ENCODE peak calls at places on chromosomes 7 and 10, in six cellular contexts. P, B, J, S, A and N are unnamed samples.

GRCh38 chr10:76902949-76903348 is 734.7 kb downstream of the KCNMA1 start:
- DNase-seq in P (peak; percentile 24), B (no peak), J (no peak), S (peak; percentile 31), A (peak; percentile 54), N (no peak)

GRCh38 chr10:62050941-62051433 is 149.5 kb downstream of the ARID5B start:
- DNase-seq in P (peak; percentile 81), B (peak; percentile 88), J (peak; percentile 67), S (peak; percentile 55), A (peak; percentile 57), N (peak; percentile 70)

GRCh38 chr7:137886706-137887105 is 39.9 kb upstream of the DGKI start:
- DNase-seq in P (no peak), B (no peak), J (no peak), S (no peak), A (no peak), N (no peak)

GRCh38 chr10:74208081-74208480 is 57.1 kb downstream of the ADK start:
- DNase-seq in P (no peak), B (no peak), J (no peak), S (no peak), A (no peak), N (no peak)

GRCh38 chr10:103923502-103923901 is 5.5 kb upstream of the STN1 start:
- DNase-seq in P (no peak), B (no peak), J (no peak), S (no peak), A (no peak), N (peak; percentile 37)

GRCh38 chr7:46908770-46909169 is 673.1 kb downstream of the TNS3 start:
- DNase-seq in P (no peak), B (peak; percentile 49), J (no peak), S (no peak), A (no peak), N (no peak)

GRCh38 chr10:72328045-72328828 is 26.5 kb downstream of the DNAJB12 start:
- DNase-seq in P (peak; percentile 85), B (peak; percentile 72), J (no peak), S (peak; percentile 87), A (peak; percentile 83), N (peak; percentile 71)

GRCh38 chr7:114218283-114218682 is 196.3 kb upstream of the FOXP2 start:
- DNase-seq in P (no peak), B (no peak), J (no peak), S (no peak), A (no peak), N (no peak)

GRCh38 chr7:23713285-23714235 is 3.5 kb downstream of the STK31 start:
- DNase-seq in P (peak; percentile 30), B (no peak), J (no peak), S (no peak), A (no peak), N (peak; percentile 6)

GRCh38 chr10:97644961-97645360 is 4.5 kb downstream of the PI4K2A start:
- DNase-seq in P (no peak), B (no peak), J (no peak), S (no peak), A (no peak), N (no peak)

GRCh38 chr7:73820013-73820412 is 10.8 kb upstream of the CLDN4 start:
- DNase-seq in P (no peak), B (no peak), J (no peak), S (no peak), A (no peak), N (no peak)

GRCh38 chr10:32205666-32206065 is 141.3 kb downstream of the EPC1 start:
- DNase-seq in P (no peak), B (peak; percentile 90), J (no peak), S (no peak), A (no peak), N (no peak)

GRCh38 chr10:95268438-95268837 is 22.4 kb downstream of the PDLIM1 start:
- DNase-seq in P (no peak), B (peak; percentile 97), J (no peak), S (no peak), A (no peak), N (no peak)

GRCh38 chr7:73429622-73430505 is 3.7 kb upstream of the FZD9 start:
- DNase-seq in P (no peak), B (no peak), J (no peak), S (no peak), A (no peak), N (no peak)

GRCh38 chr7:28315565-28316420 is 96.5 kb upstream of the CREB5 start:
- DNase-seq in P (no peak), B (no peak), J (no peak), S (no peak), A (no peak), N (no peak)

DNA sequence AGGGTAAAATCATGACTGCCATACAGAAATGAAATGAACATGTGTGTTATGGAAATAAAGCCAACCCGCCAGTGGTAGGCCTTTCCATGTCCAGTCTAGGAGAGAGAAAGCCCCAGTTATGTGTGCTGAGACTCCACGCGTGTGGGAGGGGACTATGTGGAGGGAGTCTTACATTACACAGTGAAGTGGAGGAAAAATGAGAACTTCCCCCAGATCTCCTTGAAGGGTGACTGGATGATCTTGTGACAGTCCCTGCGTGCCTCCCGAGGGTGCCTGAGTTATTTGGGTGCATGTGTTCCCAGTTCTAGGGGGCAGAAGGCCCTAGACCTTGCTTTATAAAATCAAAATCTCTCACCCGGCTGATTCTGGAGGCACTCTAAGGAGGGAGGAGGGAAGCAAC is 24.2 kb downstream of the UPP1 start:
- DNase-seq in P (no peak), B (no peak), J (no peak), S (no peak), A (no peak), N (no peak)
- TF ChIP-seq MYC in P (no peak), B (no peak), J (no peak), S (no peak), A (no peak), N (no peak)

GRCh38 chr7:2886900-2887299 is 42.8 kb upstream of the GNA12 start:
- DNase-seq in P (peak; percentile 87), B (peak; percentile 62), J (no peak), S (peak; percentile 79), A (peak; percentile 80), N (peak; percentile 66)
- TF ChIP-seq MYC in P (peak; percentile 44), B (peak; percentile 50), J (no peak), S (no peak), A (peak; percentile 71), N (peak; percentile 27)

GRCh38 chr7:107582906-107583305 is 2.9 kb downstream of the BCAP29 start:
- DNase-seq in P (no peak), B (no peak), J (no peak), S (no peak), A (no peak), N (no peak)

GRCh38 chr7:107579546-107579880 is 533 bp upstream of the BCAP29 start:
- DNase-seq in P (no peak), B (no peak), J (no peak), S (no peak), A (no peak), N (peak; percentile 34)

GRCh38 chr7:107580716-107581383 is 804 bp downstream of the BCAP29 start:
- DNase-seq in P (no peak), B (no peak), J (no peak), S (no peak), A (no peak), N (no peak)

GRCh38 chr7:107581387-107582013 is 1.5 kb downstream of the BCAP29 start:
- DNase-seq in P (no peak), B (no peak), J (no peak), S (peak; percentile 26), A (no peak), N (no peak)

DNA sequence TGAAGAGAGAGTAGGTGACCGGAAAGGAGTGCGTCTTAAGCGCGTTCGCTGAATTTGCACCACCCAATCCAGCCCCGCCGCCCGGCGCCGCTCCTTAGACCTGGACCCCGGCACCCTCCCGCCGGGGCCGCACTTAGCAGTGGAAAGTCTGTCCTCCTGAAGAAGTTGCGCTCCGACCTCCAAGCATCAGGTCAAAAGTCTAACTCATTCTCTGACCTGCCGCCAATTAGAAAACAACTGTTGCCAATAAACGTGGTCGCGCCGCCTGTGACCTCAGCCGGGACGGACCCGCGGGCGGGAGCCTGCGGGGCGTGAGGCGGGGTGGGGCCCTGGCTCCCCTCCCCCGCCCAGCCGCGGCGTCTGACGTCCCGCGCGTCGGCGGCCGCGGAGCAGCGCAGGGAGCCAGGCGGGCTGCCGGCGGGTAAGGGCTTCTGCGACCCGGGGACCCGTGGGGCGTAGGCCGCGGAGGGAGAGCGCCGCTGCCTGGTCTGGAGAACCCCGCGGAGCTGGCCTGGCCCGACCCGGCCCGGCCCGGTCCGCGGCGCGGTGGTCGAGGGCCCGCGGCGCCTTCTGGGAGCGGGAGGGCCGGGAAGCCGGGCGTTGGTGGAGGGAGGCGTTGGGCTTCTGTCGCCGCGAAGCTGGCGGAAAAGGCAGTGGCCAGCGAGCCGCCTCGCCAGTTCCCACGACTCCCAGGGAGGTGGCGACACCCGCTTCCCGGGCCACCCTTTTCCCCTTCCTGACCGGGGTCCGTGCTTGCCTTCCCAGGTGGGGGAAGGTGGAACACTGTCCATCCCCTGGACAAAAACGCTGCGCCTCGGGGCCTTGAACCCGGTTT is at the start of gene BCAP29:
- DNase-seq in P (peak; percentile 74), B (peak; percentile 73), J (no peak), S (peak; percentile 95), A (peak; percentile 90), N (peak; percentile 67)
- TF ChIP-seq MYC in P (peak; percentile 62), B (no peak), J (peak; percentile 35), S (peak; percentile 69), A (peak; percentile 71), N (peak; percentile 12)

GRCh38 chr7:76509931-76510877 is at the start of gene UPK3B:
- DNase-seq in P (peak; percentile 51), B (no peak), J (no peak), S (no peak), A (peak; percentile 41), N (no peak)
- TF ChIP-seq MYC in P (no peak), B (no peak), J (no peak), S (no peak), A (no peak), N (no peak)

GRCh38 chr10:2950546-2950945 is 116.8 kb upstream of the PFKP start:
- DNase-seq in P (no peak), B (no peak), J (no peak), S (no peak), A (no peak), N (no peak)

GRCh38 chr10:2949221-2949947 is 118.0 kb upstream of the PFKP start:
- DNase-seq in P (no peak), B (no peak), J (no peak), S (no peak), A (no peak), N (no peak)

GRCh38 chr10:2951235-2951835 is 116.0 kb upstream of the PFKP start:
- DNase-seq in P (no peak), B (no peak), J (no peak), S (no peak), A (no peak), N (no peak)

GRCh38 chr10:2948127-2948854 is 119.1 kb upstream of the PFKP start:
- DNase-seq in P (no peak), B (no peak), J (peak; percentile 63), S (no peak), A (no peak), N (no peak)

DNA sequence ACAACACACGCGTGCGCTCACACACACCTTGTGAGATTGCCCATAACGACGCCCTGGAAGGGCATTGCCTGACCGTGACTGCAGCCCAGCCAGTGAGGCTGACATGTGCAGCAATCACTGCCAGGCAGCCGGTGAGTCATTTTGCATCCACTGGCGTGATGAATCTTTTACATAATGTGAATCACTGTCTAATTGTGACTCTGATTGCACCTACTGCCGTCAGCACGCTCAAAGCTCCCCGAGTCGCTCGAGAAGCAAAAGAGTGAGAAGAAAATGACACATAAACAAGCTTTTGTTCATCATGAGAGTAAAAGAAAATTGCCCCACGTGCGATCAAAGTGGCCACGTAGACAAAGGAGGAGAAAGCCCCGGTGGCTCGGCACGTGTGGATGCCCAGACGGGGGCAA is 117.4 kb upstream of the PFKP start:
- DNase-seq in P (peak; percentile 27), B (no peak), J (peak; percentile 43), S (no peak), A (no peak), N (no peak)
- TF ChIP-seq MYC in P (no peak), B (no peak), J (no peak), S (no peak), A (no peak), N (no peak)